ENCODE peak calls at places on chromosome 2, in five cellular contexts. A, D, E, I and U are unnamed samples.

GRCh38 chr2:231640646-231641111 is 48.0 kb downstream of the TEX44 start:
- DNase-seq in I (no peak), E (no peak), A (peak), D (no peak), U (no peak)

GRCh38 chr2:118696786-118697465 is 150.5 kb downstream of the EN1 start:
- DNase-seq in A (no peak), E (no peak), I (no peak), D (no peak), U (no peak)

GRCh38 chr2:98654702-98655488 is 46.5 kb downstream of the UNC50 start:
- DNase-seq in D (no peak), E (no peak), A (no peak), I (no peak), U (no peak)

GRCh38 chr2:43175187-43175490 is 51.3 kb downstream of the ZFP36L2 start:
- DNase-seq in A (no peak), I (no peak), D (no peak), E (no peak), U (no peak)

GRCh38 chr2:10169053-10169578 is 46.6 kb downstream of the RRM2 start:
- DNase-seq in A (no peak), D (no peak), E (no peak), I (no peak), U (no peak)

GRCh38 chr2:19021721-19022120 is 336.7 kb downstream of the OSR1 start:
- DNase-seq in A (no peak), D (no peak), E (peak), I (peak), U (peak)

GRCh38 chr2:128322651-128323491 is 4.2 kb upstream of the HS6ST1 start:
- DNase-seq in E (no peak), I (no peak), A (peak), D (no peak), U (no peak)

GRCh38 chr2:37920570-37920969 is 4.5 kb upstream of the RMDN2 start:
- DNase-seq in A (no peak), E (no peak), I (no peak), D (no peak), U (no peak)

GRCh38 chr2:215929602-215930335 is 83.6 kb downstream of the MREG start:
- DNase-seq in I (no peak), D (no peak), A (no peak), E (no peak), U (no peak)

GRCh38 chr2:3105814-3106569 is 271.6 kb downstream of the EIPR1 start:
- DNase-seq in I (no peak), E (no peak), D (no peak), A (peak), U (no peak)

GRCh38 chr2:73254343-73255006 is 20.4 kb downstream of the CCT7 start:
- DNase-seq in E (no peak), A (no peak), I (no peak), D (no peak), U (no peak)

GRCh38 chr2:108215794-108216211 is 24.0 kb upstream of the SULT1C3 start:
- DNase-seq in D (no peak), A (peak), I (peak), E (peak), U (no peak)